ENCODE peak calls at places on chromosome 7, in five cellular contexts. T, D, N, E and J are unnamed samples.

GRCh38 chr7:44259547-44260457 is 59.0 kb downstream of the YKT6 start:
- DNase-seq in N (peak; percentile 15), D (no peak), T (no peak), E (peak; percentile 99), J (peak; percentile 99)

GRCh38 chr7:69871886-69872592 is 273.8 kb downstream of the AUTS2 start:
- DNase-seq in T (no peak), D (no peak), N (no peak), E (peak; percentile 66), J (no peak)

GRCh38 chr7:88344956-88345832 is 38.5 kb upstream of the STEAP4 start:
- DNase-seq in D (peak; percentile 74), N (peak; percentile 25), E (peak; percentile 18), T (no peak), J (peak; percentile 27)

GRCh38 chr7:22720791-22721786 is 5.9 kb upstream of the IL6 start:
- DNase-seq in E (peak; percentile 79), D (no peak), T (no peak), N (no peak), J (peak; percentile 84)

GRCh38 chr7:99473315-99473596 is 566 bp downstream of the ZNF789 start:
- DNase-seq in T (no peak), N (peak; percentile 26), D (peak; percentile 24), E (peak; percentile 71), J (peak; percentile 78)

GRCh38 chr7:156854654-156855053 is 38.3 kb downstream of the LMBR1 start:
- DNase-seq in D (no peak), N (no peak), T (no peak), E (no peak), J (no peak)

GRCh38 chr7:5226921-5227785 is 37.1 kb downstream of the WIPI2 start:
- DNase-seq in T (no peak), E (no peak), D (peak; percentile 37), N (no peak), J (no peak)

GRCh38 chr7:28748934-28749584 is 209.1 kb downstream of the TRIL start:
- DNase-seq in T (no peak), N (no peak), D (peak; percentile 61), E (peak; percentile 59), J (no peak)

GRCh38 chr7:6705959-6706665 is 635 bp downstream of the ZNF12 start:
- DNase-seq in T (no peak), N (peak; percentile 16), E (peak; percentile 25), D (peak; percentile 54), J (peak; percentile 41)

GRCh38 chr7:95690367-95690947 is 81.9 kb upstream of the DYNC1I1 start:
- DNase-seq in D (no peak), N (no peak), T (no peak), E (peak; percentile 59), J (peak; percentile 75)

GRCh38 chr7:69659964-69660363 is 61.7 kb downstream of the AUTS2 start:
- DNase-seq in N (no peak), E (no peak), T (no peak), D (no peak), J (no peak)

GRCh38 chr7:139853576-139854511 is 24.8 kb downstream of the TBXAS1 start:
- DNase-seq in D (no peak), N (peak; percentile 44), T (no peak), E (peak; percentile 97), J (peak; percentile 95)

GRCh38 chr7:50142421-50143113 is 49.5 kb upstream of the ZPBP start:
- DNase-seq in D (no peak), T (no peak), E (peak; percentile 60), N (no peak), J (peak; percentile 54)

GRCh38 chr7:117673367-117673766 is 193.5 kb downstream of the CFTR start:
- DNase-seq in N (peak; percentile 71), D (peak; percentile 69), T (no peak), E (peak; percentile 12), J (peak; percentile 34)

GRCh38 chr7:94655884-94656657 is at the start of gene SGCE:
- DNase-seq in N (peak; percentile 64), D (peak; percentile 72), E (peak; percentile 81), T (no peak), J (peak; percentile 89)

GRCh38 chr7:75966209-75966961 is 28.0 kb downstream of the TMEM120A start:
- DNase-seq in D (no peak), N (no peak), E (peak; percentile 51), T (no peak), J (peak; percentile 38)

GRCh38 chr7:126698909-126699308 is 553.8 kb downstream of the GRM8 start:
- DNase-seq in N (no peak), D (no peak), T (no peak), E (no peak), J (no peak)

GRCh38 chr7:45968856-45969536 is 47.9 kb upstream of the IGFBP3 start:
- DNase-seq in N (no peak), D (no peak), E (no peak), T (no peak), J (no peak)

GRCh38 chr7:24972166-24972477 is 7.9 kb downstream of the OSBPL3 start:
- DNase-seq in T (no peak), N (no peak), D (no peak), E (no peak), J (no peak)

GRCh38 chr7:24972991-24973390 is 7.0 kb downstream of the OSBPL3 start:
- DNase-seq in N (no peak), D (no peak), E (peak; percentile 75), T (no peak), J (peak; percentile 82)

GRCh38 chr7:24975172-24975571 is 4.8 kb downstream of the OSBPL3 start:
- DNase-seq in N (no peak), D (no peak), T (no peak), E (no peak), J (no peak)

GRCh38 chr7:24975647-24976260 is 4.2 kb downstream of the OSBPL3 start:
- DNase-seq in E (no peak), T (no peak), N (no peak), D (no peak), J (peak; percentile 52)

DNA sequence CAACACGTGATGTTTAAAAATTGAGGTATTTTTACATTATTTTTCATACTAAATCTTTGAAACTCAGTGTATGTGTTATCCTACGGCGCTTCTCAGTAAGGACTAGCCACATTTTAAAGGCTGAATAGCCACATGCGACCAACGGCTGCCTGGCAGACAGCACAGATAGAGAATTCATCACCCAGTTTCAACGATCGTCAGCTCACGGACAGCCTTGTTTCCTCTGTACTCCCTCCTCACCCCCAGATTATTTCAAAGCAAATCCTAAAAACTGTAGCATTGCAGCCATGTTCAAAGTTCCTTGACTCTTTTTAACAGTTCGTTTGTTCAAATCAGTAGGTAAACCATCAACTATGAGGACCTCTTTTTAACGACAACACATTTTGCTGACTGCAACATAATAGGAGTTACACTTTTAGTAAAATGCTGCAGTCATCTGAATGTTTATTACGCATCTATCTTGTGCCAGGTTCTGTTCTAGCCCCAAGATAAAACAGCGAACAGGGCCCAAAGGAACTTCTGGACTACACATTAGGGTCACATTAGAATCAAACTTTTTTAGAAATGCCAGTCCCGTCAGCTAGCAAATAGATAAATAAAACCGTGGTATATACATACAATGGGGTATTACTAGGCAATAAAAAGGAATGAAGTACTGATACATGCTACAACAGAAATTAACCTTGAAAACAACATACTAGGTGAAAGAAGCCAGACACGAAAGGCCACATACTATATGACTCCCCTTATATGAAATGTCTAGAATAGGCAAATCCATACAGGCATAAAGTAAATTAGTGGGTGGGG is 5.7 kb downstream of the OSBPL3 start:
- DNase-seq in D (no peak), E (no peak), T (no peak), N (no peak), J (no peak)
- H3K4me3 ChIP-seq in D (no peak overlapping the region), E (no peak overlapping the region), T (no peak overlapping the region), N (no peak overlapping the region), J (no peak overlapping the region)

DNA sequence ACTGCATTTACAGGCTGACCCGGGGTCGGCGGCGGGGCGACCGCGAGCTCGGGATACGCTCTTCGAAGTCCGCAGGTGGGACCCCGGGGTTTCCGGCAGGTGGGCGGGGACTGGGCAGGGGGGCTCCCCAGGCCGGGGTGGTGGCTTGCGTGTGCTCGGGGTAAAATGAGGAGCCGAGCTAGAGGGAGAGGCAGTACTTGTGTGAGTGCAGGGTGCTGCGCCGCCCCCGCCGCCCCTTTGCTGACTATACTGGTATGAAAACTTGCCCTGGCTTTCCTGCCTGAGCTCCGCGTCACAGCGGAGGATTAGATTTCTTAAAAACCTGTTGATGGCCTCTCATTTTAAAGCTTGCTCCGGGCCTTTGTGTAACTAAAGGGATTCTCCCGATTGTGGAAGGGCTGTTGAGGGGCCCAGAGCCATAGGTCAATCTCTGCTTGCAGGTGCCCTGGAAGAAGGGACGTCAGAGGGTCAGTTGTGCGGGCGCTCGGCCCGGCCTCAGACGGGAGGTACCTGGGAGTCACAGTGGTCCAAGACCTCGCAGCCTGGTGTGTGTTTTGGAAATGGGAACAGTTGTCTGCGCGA is 488 bp downstream of the ARMC10 start:
- DNase-seq in D (peak; percentile 70), E (peak; percentile 40), N (peak; percentile 56), T (peak; percentile 54), J (peak; percentile 52)
- TF ChIP-seq CTCF in D (no peak), E (no peak), N (no peak), T (no peak), J (no peak)

GRCh38 chr7:79452495-79453265 is 787 bp downstream of the MAGI2 start:
- DNase-seq in T (no peak), E (peak; percentile 62), D (peak; percentile 42), N (no peak), J (peak; percentile 42)
- H3K4me3 ChIP-seq in T (peak overlapping the region; percentile 77), E (peak overlapping the region; percentile 91), D (peak overlapping the region; percentile 72), N (peak overlapping the region; percentile 49), J (peak overlapping the region; percentile 85)

DNA sequence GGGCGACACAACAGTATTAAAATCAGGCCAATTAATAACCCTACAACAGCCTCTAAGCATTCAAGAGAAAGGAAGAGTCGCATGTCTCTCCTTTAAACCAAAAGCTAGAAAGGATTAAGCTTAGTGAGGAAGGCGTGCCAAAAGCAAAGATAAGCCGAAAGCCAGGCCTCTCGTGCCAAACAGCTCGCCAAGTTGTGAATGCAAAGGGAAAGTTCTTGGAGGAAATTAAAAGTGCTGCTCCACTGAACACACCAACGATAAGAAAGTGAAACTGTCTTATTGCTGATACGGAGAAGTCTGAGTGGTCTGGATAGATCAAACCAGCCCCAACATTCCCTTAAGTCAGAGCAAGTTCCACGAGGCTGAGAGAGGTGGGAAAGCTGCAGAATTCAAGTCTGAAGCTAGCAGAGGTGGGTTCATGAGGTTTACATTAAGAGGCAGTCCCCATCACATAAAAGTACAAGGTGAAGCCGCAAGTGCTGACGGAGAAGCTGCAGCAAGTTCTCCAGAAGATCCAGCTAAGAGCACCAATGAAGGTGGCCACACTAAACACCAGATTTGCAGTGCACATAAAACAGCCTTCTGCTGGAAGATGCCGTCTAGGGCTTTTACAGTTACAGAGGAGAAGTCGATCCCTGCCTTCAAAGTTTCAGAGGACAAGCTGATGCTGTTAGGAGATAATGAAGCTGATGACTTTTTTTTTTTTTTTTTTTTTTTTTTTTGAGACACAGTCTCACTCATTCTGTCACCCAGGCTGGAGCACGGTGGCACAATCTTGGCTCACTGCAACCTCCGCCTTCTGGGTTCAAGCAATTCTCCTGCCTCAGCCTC is 194.7 kb downstream of the MAD1L1 start:
- DNase-seq in E (peak; percentile 94), T (no peak), N (no peak), D (peak; percentile 20), J (peak; percentile 30)
- TF ChIP-seq CTCF in E (no peak), T (no peak), N (no peak), D (no peak), J (no peak)

GRCh38 chr7:135728136-135728669 is at the start of gene SLC13A4:
- DNase-seq in N (no peak), D (no peak), T (no peak), E (no peak), J (no peak)
- H3K4me3 ChIP-seq in N (no peak within 1 kb of the TSS), D (no peak within 1 kb of the TSS), T (no peak within 1 kb of the TSS), E (no peak within 1 kb of the TSS), J (no peak within 1 kb of the TSS)